ENCODE peak calls at places on chromosomes 3 and 15, in eight cellular contexts. P is HuH-7; N is HepG2; J is body of pancreas; Z is activated CD8-positive, alpha-beta memory T cell treated with anti-CD3 and anti-CD28 coated beads for 1 hour; Q is AG10803; L is neural crest cell; T is neuronal stem cell. R is an unnamed sample.

GRCh38 chr15:40911139-40911538 is 16.9 kb downstream of the VPS18 start:
- DNase-seq in P (no peak), N (no peak), J (no peak), Z (no peak), Q (no peak), L (no peak), T (no peak), R (no peak)

GRCh38 chr3:72888546-72889309 is 882 bp downstream of the GXYLT2 start:
- DNase-seq in P (no peak), N (peak; percentile 51), J (no peak), Z (no peak), Q (no peak), L (peak; percentile 40), T (peak; percentile 90), R (peak; percentile 56)

GRCh38 chr3:160756907-160757623 is 1.0 kb downstream of the PPM1L start:
- DNase-seq in P (peak; percentile 8), N (no peak), J (peak; percentile 28), Z (no peak), Q (no peak), L (peak; percentile 3), T (peak; percentile 24), R (no peak)

GRCh38 chr3:113057117-113057516 is 66.3 kb downstream of the GTPBP8 start:
- DNase-seq in P (no peak), N (no peak), J (no peak), Z (no peak), Q (no peak), L (no peak), T (no peak), R (no peak)

GRCh38 chr3:149579161-149579560 is 78.7 kb downstream of the WWTR1 start:
- DNase-seq in P (no peak), N (no peak), J (no peak), Z (no peak), Q (no peak), L (no peak), T (no peak), R (no peak)

GRCh38 chr3:127444761-127445160 is 145.8 kb downstream of the TPRA1 start:
- DNase-seq in P (no peak), N (no peak), J (no peak), Z (no peak), Q (no peak), L (no peak), T (no peak), R (no peak)

GRCh38 chr3:57041674-57042073 is 18.8 kb upstream of the SPATA12 start:
- DNase-seq in P (no peak), N (no peak), J (no peak), Z (no peak), Q (no peak), L (no peak), T (no peak), R (no peak)

GRCh38 chr3:145807990-145808389 is 353.0 kb downstream of the PLOD2 start:
- DNase-seq in P (peak; percentile 8), N (no peak), J (peak; percentile 10), Z (no peak), Q (no peak), L (peak; percentile 10), T (no peak), R (peak; percentile 66)

GRCh38 chr3:119669906-119670570 is 7.2 kb downstream of the COX17 start:
- DNase-seq in P (no peak), N (no peak), J (no peak), Z (no peak), Q (no peak), L (no peak), T (no peak), R (peak; percentile 15)

GRCh38 chr15:38440353-38441129 is 13.4 kb upstream of the FAM98B start:
- DNase-seq in P (peak; percentile 17), N (peak; percentile 75), J (peak; percentile 46), Z (peak; percentile 11), Q (peak; percentile 59), L (peak; percentile 51), T (peak; percentile 69), R (peak; percentile 73)

GRCh38 chr15:80585544-80586018 is 109.5 kb upstream of the ABHD17C start:
- DNase-seq in P (no peak), N (no peak), J (no peak), Z (no peak), Q (no peak), L (no peak), T (no peak), R (no peak)

GRCh38 chr3:104632947-104633346 is 733.8 kb upstream of the ALCAM start:
- DNase-seq in P (no peak), N (no peak), J (no peak), Z (no peak), Q (no peak), L (no peak), T (no peak), R (no peak)

GRCh38 chr15:27119695-27120266 is 148.8 kb downstream of the GABRG3 start:
- DNase-seq in P (no peak), N (no peak), J (no peak), Z (no peak), Q (no peak), L (no peak), T (no peak), R (no peak)

GRCh38 chr3:37221407-37221806 is 47.0 kb upstream of the LRRFIP2 start:
- DNase-seq in P (no peak), N (peak; percentile 89), J (no peak), Z (no peak), Q (peak; percentile 71), L (no peak), T (no peak), R (peak; percentile 73)

GRCh38 chr3:133892546-133893231 is 3.0 kb downstream of the RAB6B start:
- DNase-seq in P (no peak), N (no peak), J (peak; percentile 86), Z (no peak), Q (no peak), L (no peak), T (no peak), R (no peak)

GRCh38 chr3:144643778-144644191 is 672.2 kb downstream of the DIPK2A start:
- DNase-seq in P (no peak), N (no peak), J (no peak), Z (no peak), Q (peak; percentile 49), L (no peak), T (no peak), R (peak; percentile 84)

GRCh38 chr3:72423643-72424042 is 424.6 kb downstream of the SHQ1 start:
- DNase-seq in P (no peak), N (no peak), J (peak; percentile 9), Z (no peak), Q (no peak), L (no peak), T (no peak), R (no peak)

GRCh38 chr3:50242778-50243551 is 7.0 kb downstream of the GNAI2 start:
- DNase-seq in P (no peak), N (no peak), J (no peak), Z (no peak), Q (peak; percentile 51), L (no peak), T (no peak), R (peak; percentile 59)

GRCh38 chr15:73751481-73751880 is 1.7 kb downstream of the INSYN1 start:
- DNase-seq in P (no peak), N (no peak), J (no peak), Z (no peak), Q (no peak), L (no peak), T (no peak), R (no peak)

GRCh38 chr15:81085213-81085612 is 48.9 kb upstream of the CFAP161 start:
- DNase-seq in P (no peak), N (no peak), J (no peak), Z (no peak), Q (no peak), L (no peak), T (no peak), R (no peak)

GRCh38 chr3:45952456-45952855 is 9.2 kb downstream of the CXCR6 start:
- DNase-seq in P (no peak), N (no peak), J (no peak), Z (no peak), Q (peak; percentile 63), L (no peak), T (no peak), R (no peak)

GRCh38 chr3:79515072-79515471 is 252.7 kb downstream of the ROBO1 start:
- DNase-seq in P (no peak), N (no peak), J (no peak), Z (no peak), Q (no peak), L (no peak), T (no peak), R (peak; percentile 77)

GRCh38 chr3:63331520-63331919 is 53.4 kb downstream of the SYNPR start:
- DNase-seq in P (no peak), N (no peak), J (no peak), Z (no peak), Q (no peak), L (no peak), T (no peak), R (no peak)

GRCh38 chr3:12588674-12589054 is 31.8 kb downstream of the MKRN2 start:
- DNase-seq in P (no peak), N (no peak), J (no peak), Z (no peak), Q (no peak), L (no peak), T (no peak), R (no peak)

GRCh38 chr3:168457973-168458539 is 362.3 kb upstream of the GOLIM4 start:
- DNase-seq in P (no peak), N (no peak), J (no peak), Z (no peak), Q (no peak), L (no peak), T (no peak), R (no peak)

GRCh38 chr3:150931710-150932109 is 26.5 kb upstream of the MINDY4B start:
- DNase-seq in P (no peak), N (no peak), J (no peak), Z (no peak), Q (no peak), L (no peak), T (no peak), R (no peak)

GRCh38 chr3:104286645-104287044 is 1080.1 kb upstream of the ALCAM start:
- DNase-seq in P (no peak), N (no peak), J (no peak), Z (no peak), Q (no peak), L (no peak), T (no peak), R (no peak)

GRCh38 chr3:152402698-152403456 is 134.1 kb downstream of the MBNL1 start:
- DNase-seq in P (no peak), N (no peak), J (no peak), Z (no peak), Q (peak; percentile 20), L (no peak), T (no peak), R (no peak)

GRCh38 chr3:27797773-27798172 is 75.7 kb upstream of the EOMES start:
- DNase-seq in P (no peak), N (no peak), J (no peak), Z (no peak), Q (no peak), L (no peak), T (no peak), R (no peak)

GRCh38 chr3:170714151-170714550 is 128.3 kb upstream of the SLC7A14 start:
- DNase-seq in P (no peak), N (no peak), J (no peak), Z (no peak), Q (peak; percentile 59), L (no peak), T (no peak), R (peak; percentile 77)

GRCh38 chr3:20074226-20075063 is 34.2 kb downstream of the KAT2B start:
- DNase-seq in P (no peak), N (no peak), J (no peak), Z (no peak), Q (peak; percentile 50), L (no peak), T (no peak), R (peak; percentile 71)

R was measured in fibroblast of the aortic adventitia.